ENCODE peak calls at places on chromosomes 12 and 14, in four cellular contexts. One of them, this sample, is unnamed.

GRCh38 chr12:3133410-3133793 is 56.2 kb downstream of the TSPAN9 start:
- DNase-seq in AG04450: no peak
- DNase-seq in A549: no peak
- DNase-seq in transverse colon: no peak
- DNase-seq in this sample: no peak

GRCh38 chr12:4056910-4057845 is 184.0 kb upstream of the PARP11 start:
- DNase-seq in A549: no peak
- DNase-seq in AG04450: no peak
- DNase-seq in transverse colon: no peak
- DNase-seq in this sample: no peak

GRCh38 chr12:2358986-2359658 is 306.3 kb downstream of the CACNA1C start:
- DNase-seq in AG04450: no peak
- DNase-seq in transverse colon: no peak
- DNase-seq in A549: no peak
- DNase-seq in this sample: no peak

GRCh38 chr12:108642269-108642870 is 8.7 kb upstream of the SELPLG start:
- DNase-seq in transverse colon: no peak
- DNase-seq in A549: no peak
- DNase-seq in AG04450: no peak
- DNase-seq in this sample: no peak

GRCh38 chr12:63302941-63303536 is 152.0 kb upstream of the AVPR1A start:
- DNase-seq in AG04450: no peak
- DNase-seq in transverse colon: no peak
- DNase-seq in A549: no peak
- DNase-seq in this sample: no peak

GRCh38 chr14:50875359-50876090 is 3.7 kb downstream of the ABHD12B start:
- DNase-seq in AG04450: no peak
- DNase-seq in A549: no peak
- DNase-seq in transverse colon: no peak
- DNase-seq in this sample: no peak

GRCh38 chr14:42174357-42174756 is 567.7 kb downstream of the LRFN5 start:
- DNase-seq in A549: no peak
- DNase-seq in transverse colon: no peak
- DNase-seq in AG04450: no peak
- DNase-seq in this sample: no peak

GRCh38 chr12:24266982-24267381 is 317.5 kb upstream of the SOX5 start:
- DNase-seq in transverse colon: no peak
- DNase-seq in A549: no peak
- DNase-seq in AG04450: no peak
- DNase-seq in this sample: no peak

GRCh38 chr12:716506-716905 is 35.9 kb upstream of the WNK1 start:
- DNase-seq in AG04450: no peak
- DNase-seq in transverse colon: no peak
- DNase-seq in A549: no peak
- DNase-seq in this sample: no peak

GRCh38 chr14:60092516-60092915 is 793 bp downstream of the PCNX4 start:
- DNase-seq in A549: peak
- DNase-seq in transverse colon: peak
- DNase-seq in AG04450: no peak
- DNase-seq in this sample: no peak

GRCh38 chr14:53399057-53399456 is 245.9 kb upstream of the DDHD1 start:
- DNase-seq in AG04450: no peak
- DNase-seq in transverse colon: no peak
- DNase-seq in A549: peak
- DNase-seq in this sample: no peak

GRCh38 chr12:15122349-15122748 is 98.9 kb downstream of the RERG start:
- DNase-seq in transverse colon: no peak
- DNase-seq in AG04450: no peak
- DNase-seq in A549: no peak
- DNase-seq in this sample: no peak

GRCh38 chr12:59699408-59700144 is 103.7 kb downstream of the SLC16A7 start:
- DNase-seq in AG04450: peak
- DNase-seq in transverse colon: no peak
- DNase-seq in A549: no peak
- DNase-seq in this sample: no peak

GRCh38 chr14:26286806-26287205 is 311.0 kb downstream of the NOVA1 start:
- DNase-seq in transverse colon: no peak
- DNase-seq in AG04450: no peak
- DNase-seq in A549: peak
- DNase-seq in this sample: no peak

GRCh38 chr12:571795-572531 is 91.3 kb downstream of the NINJ2 start:
- DNase-seq in A549: peak
- DNase-seq in AG04450: no peak
- DNase-seq in transverse colon: no peak
- DNase-seq in this sample: no peak

GRCh38 chr12:109836916-109837315 is 3.7 kb upstream of the TRPV4 start:
- DNase-seq in AG04450: no peak
- DNase-seq in transverse colon: no peak
- DNase-seq in A549: peak
- DNase-seq in this sample: no peak

GRCh38 chr12:119061208-119061796 is 80.0 kb downstream of the SRRM4 start:
- DNase-seq in transverse colon: peak
- DNase-seq in A549: peak
- DNase-seq in AG04450: no peak
- DNase-seq in this sample: peak

GRCh38 chr12:80864046-80864735 is 73.5 kb downstream of the LIN7A start:
- DNase-seq in transverse colon: no peak
- DNase-seq in A549: no peak
- DNase-seq in AG04450: no peak
- DNase-seq in this sample: no peak

GRCh38 chr12:37672655-37673260 is 643.8 kb upstream of the ALG10B start:
- DNase-seq in A549: peak
- DNase-seq in AG04450: no peak
- DNase-seq in transverse colon: no peak
- DNase-seq in this sample: no peak

GRCh38 chr12:47035459-47035858 is 44.0 kb upstream of the PCED1B start:
- DNase-seq in A549: peak
- DNase-seq in transverse colon: no peak
- DNase-seq in AG04450: no peak
- DNase-seq in this sample: no peak

GRCh38 chr12:50110762-50111416 is 1.1 kb upstream of the COX14 start:
- DNase-seq in transverse colon: peak
- DNase-seq in AG04450: no peak
- DNase-seq in A549: peak
- DNase-seq in this sample: no peak

GRCh38 chr14:24315807-24316596 is 4.7 kb downstream of the LTB4R start:
- DNase-seq in transverse colon: peak
- DNase-seq in AG04450: no peak
- DNase-seq in A549: no peak
- DNase-seq in this sample: no peak

GRCh38 chr14:64572721-64573508 is 23.2 kb downstream of the PPP1R36 start:
- DNase-seq in AG04450: peak
- DNase-seq in transverse colon: no peak
- DNase-seq in A549: no peak
- DNase-seq in this sample: peak

GRCh38 chr12:6268484-6269157 is 41.9 kb upstream of the PLEKHG6 start:
- DNase-seq in A549: no peak
- DNase-seq in transverse colon: no peak
- DNase-seq in AG04450: no peak
- DNase-seq in this sample: no peak

GRCh38 chr12:47236109-47236714 is 156.5 kb upstream of the AMIGO2 start:
- DNase-seq in A549: peak
- DNase-seq in transverse colon: no peak
- DNase-seq in AG04450: peak
- DNase-seq in this sample: no peak

GRCh38 chr12:102484017-102484731 is 3.8 kb upstream of the IGF1 start:
- DNase-seq in A549: peak
- DNase-seq in AG04450: no peak
- DNase-seq in transverse colon: peak
- DNase-seq in this sample: peak

GRCh38 chr14:22653012-22653621 is 9.0 kb upstream of the OR6J1 start:
- DNase-seq in A549: peak
- DNase-seq in transverse colon: peak
- DNase-seq in AG04450: peak
- DNase-seq in this sample: peak

GRCh38 chr12:7638764-7639570 is 26.7 kb downstream of the APOBEC1 start:
- DNase-seq in A549: peak
- DNase-seq in AG04450: peak
- DNase-seq in transverse colon: peak
- DNase-seq in this sample: peak

GRCh38 chr12:54018608-54018984 is 9.6 kb upstream of the HOXC6 start:
- DNase-seq in transverse colon: no peak
- DNase-seq in AG04450: no peak
- DNase-seq in A549: no peak
- DNase-seq in this sample: no peak

GRCh38 chr12:94815958-94816357 is 165.6 kb upstream of the TMCC3 start:
- DNase-seq in A549: no peak
- DNase-seq in transverse colon: no peak
- DNase-seq in AG04450: no peak
- DNase-seq in this sample: no peak

GRCh38 chr14:104802913-104803184 is 1.9 kb downstream of the ZBTB42 start:
- DNase-seq in transverse colon: no peak
- DNase-seq in A549: no peak
- DNase-seq in AG04450: no peak
- DNase-seq in this sample: no peak

GRCh38 chr14:82412545-82412944 is 878.9 kb upstream of the SEL1L start:
- DNase-seq in A549: no peak
- DNase-seq in transverse colon: no peak
- DNase-seq in AG04450: no peak
- DNase-seq in this sample: no peak

GRCh38 chr12:27841392-27841882 is 61.4 kb upstream of the MANSC4 start:
- DNase-seq in transverse colon: no peak
- DNase-seq in AG04450: no peak
- DNase-seq in A549: peak
- DNase-seq in this sample: no peak

GRCh38 chr12:5123921-5124320 is 80.2 kb downstream of the KCNA5 start:
- DNase-seq in A549: no peak
- DNase-seq in transverse colon: no peak
- DNase-seq in AG04450: no peak
- DNase-seq in this sample: no peak

GRCh38 chr14:68501171-68501570 is 291.7 kb downstream of the ZFP36L1 start:
- DNase-seq in transverse colon: no peak
- DNase-seq in AG04450: no peak
- DNase-seq in A549: no peak
- DNase-seq in this sample: no peak
- H3K27ac ChIP-seq in transverse colon: no peak
- H3K27ac ChIP-seq in AG04450: no peak
- H3K27ac ChIP-seq in A549: no peak
- H3K27ac ChIP-seq in this sample: no peak

DNA sequence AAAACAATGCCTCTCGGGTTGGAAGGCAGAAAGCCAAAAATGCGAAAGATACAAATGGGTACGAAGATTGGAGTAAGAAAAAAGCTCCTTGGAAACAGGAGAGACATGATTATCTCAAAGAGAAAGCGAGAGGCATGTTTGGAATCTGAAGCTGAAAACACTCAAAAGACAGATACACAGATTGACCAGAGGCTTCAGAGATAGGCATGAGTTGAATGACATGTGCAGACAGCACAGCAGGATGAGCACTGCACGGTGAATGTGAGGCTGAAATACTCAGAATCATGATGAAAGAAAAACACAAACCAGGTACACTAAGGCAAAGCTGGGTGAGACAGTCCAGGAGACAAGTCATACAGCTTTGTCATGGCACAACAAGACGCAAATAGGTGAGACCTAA is 30.8 kb downstream of the RESF1 start:
- DNase-seq in AG04450: no peak
- DNase-seq in transverse colon: no peak
- DNase-seq in A549: no peak
- DNase-seq in this sample: no peak
- H3K27ac ChIP-seq in AG04450: no peak
- H3K27ac ChIP-seq in transverse colon: no peak
- H3K27ac ChIP-seq in A549: no peak
- H3K27ac ChIP-seq in this sample: no peak

DNA sequence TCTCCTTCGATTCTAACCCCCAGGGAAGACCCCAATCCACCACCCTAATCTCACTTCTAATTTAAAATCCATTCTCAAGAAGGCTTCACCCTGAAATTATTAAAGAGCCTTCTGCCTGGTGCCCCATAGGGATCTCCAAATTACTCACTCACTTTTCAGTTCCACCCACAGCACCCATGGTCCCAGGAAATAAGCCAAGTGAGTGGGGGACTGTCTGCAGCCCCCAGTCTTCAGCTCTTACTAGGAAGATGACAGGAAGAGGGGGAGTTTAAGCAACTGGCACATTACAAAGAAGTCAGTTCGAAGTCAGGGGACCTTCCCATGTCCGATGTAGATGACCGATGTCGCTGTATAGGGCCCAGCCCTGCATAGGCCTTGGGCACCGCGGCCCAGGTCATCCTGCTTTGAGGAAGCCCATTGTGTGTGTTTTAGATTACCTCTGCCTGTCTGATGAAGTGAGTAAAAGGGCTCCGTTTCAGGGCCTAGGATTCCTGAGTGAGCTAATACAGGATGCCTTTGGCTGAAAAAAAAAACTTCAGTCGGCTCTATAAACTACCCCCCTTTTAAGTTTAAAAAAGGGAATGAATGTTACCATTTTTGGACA is 1.9 kb downstream of the ACTN1 start:
- DNase-seq in AG04450: no peak
- DNase-seq in transverse colon: no peak
- DNase-seq in A549: no peak
- DNase-seq in this sample: no peak
- H3K27ac ChIP-seq in AG04450: peak
- H3K27ac ChIP-seq in transverse colon: peak
- H3K27ac ChIP-seq in A549: peak
- H3K27ac ChIP-seq in this sample: no peak

GRCh38 chr12:130425698-130426245 is 88.1 kb downstream of the PIWIL1 start:
- DNase-seq in A549: no peak
- DNase-seq in AG04450: no peak
- DNase-seq in transverse colon: peak
- DNase-seq in this sample: no peak
- H3K27ac ChIP-seq in A549: no peak
- H3K27ac ChIP-seq in AG04450: no peak
- H3K27ac ChIP-seq in transverse colon: no peak
- H3K27ac ChIP-seq in this sample: no peak

This sample was measured in substantia nigra.